ENCODE peak calls at places on chromosomes 11 and 22, in ten cellular contexts. One of them, this sample, is unnamed.

GRCh38 chr11:7759010-7759409 is 37.7 kb downstream of the OR5P2 start:
- DNase-seq in foreskin fibroblast: no peak
- DNase-seq in mucosa of descending colon: no peak
- DNase-seq in thoracic aorta: no peak
- DNase-seq in Panc1: no peak
- DNase-seq in NB4: peak
- DNase-seq in ovary: no peak
- DNase-seq in fibroblast of mammary gland: no peak
- DNase-seq in astrocyte: no peak
- DNase-seq in upper lobe of right lung: no peak
- DNase-seq in this sample: no peak

GRCh38 chr11:113806403-113806802 is 26.8 kb downstream of the CLDN25 start:
- DNase-seq in Panc1: no peak
- DNase-seq in thoracic aorta: no peak
- DNase-seq in ovary: no peak
- DNase-seq in NB4: peak
- DNase-seq in foreskin fibroblast: no peak
- DNase-seq in mucosa of descending colon: no peak
- DNase-seq in fibroblast of mammary gland: peak
- DNase-seq in astrocyte: no peak
- DNase-seq in upper lobe of right lung: no peak
- DNase-seq in this sample: no peak

GRCh38 chr11:34342008-34342533 is 15.7 kb downstream of the ABTB2 start:
- DNase-seq in mucosa of descending colon: peak
- DNase-seq in foreskin fibroblast: no peak
- DNase-seq in NB4: no peak
- DNase-seq in thoracic aorta: no peak
- DNase-seq in Panc1: no peak
- DNase-seq in upper lobe of right lung: no peak
- DNase-seq in astrocyte: peak
- DNase-seq in ovary: peak
- DNase-seq in fibroblast of mammary gland: peak
- DNase-seq in this sample: no peak

GRCh38 chr11:32092581-32093170 is 1.8 kb downstream of the RCN1 start:
- DNase-seq in Panc1: no peak
- DNase-seq in NB4: no peak
- DNase-seq in upper lobe of right lung: no peak
- DNase-seq in fibroblast of mammary gland: no peak
- DNase-seq in foreskin fibroblast: no peak
- DNase-seq in thoracic aorta: no peak
- DNase-seq in astrocyte: no peak
- DNase-seq in ovary: no peak
- DNase-seq in mucosa of descending colon: no peak
- DNase-seq in this sample: no peak

GRCh38 chr22:37045958-37046357 is 5.6 kb upstream of the KCTD17 start:
- DNase-seq in thoracic aorta: no peak
- DNase-seq in NB4: peak
- DNase-seq in Panc1: no peak
- DNase-seq in upper lobe of right lung: no peak
- DNase-seq in astrocyte: peak
- DNase-seq in mucosa of descending colon: no peak
- DNase-seq in fibroblast of mammary gland: peak
- DNase-seq in ovary: no peak
- DNase-seq in foreskin fibroblast: peak
- DNase-seq in this sample: no peak

GRCh38 chr11:34633990-34634725 is 13.3 kb downstream of the EHF start:
- DNase-seq in thoracic aorta: no peak
- DNase-seq in foreskin fibroblast: no peak
- DNase-seq in fibroblast of mammary gland: peak
- DNase-seq in mucosa of descending colon: no peak
- DNase-seq in NB4: peak
- DNase-seq in astrocyte: no peak
- DNase-seq in upper lobe of right lung: no peak
- DNase-seq in ovary: no peak
- DNase-seq in Panc1: no peak
- DNase-seq in this sample: peak

GRCh38 chr22:47739616-47740015 is 977.2 kb downstream of the TBC1D22A start:
- DNase-seq in astrocyte: no peak
- DNase-seq in foreskin fibroblast: no peak
- DNase-seq in ovary: no peak
- DNase-seq in Panc1: no peak
- DNase-seq in NB4: no peak
- DNase-seq in fibroblast of mammary gland: no peak
- DNase-seq in thoracic aorta: no peak
- DNase-seq in mucosa of descending colon: no peak
- DNase-seq in upper lobe of right lung: no peak
- DNase-seq in this sample: no peak

GRCh38 chr22:46446799-46447198 is 90.6 kb downstream of the CELSR1 start:
- DNase-seq in astrocyte: no peak
- DNase-seq in upper lobe of right lung: no peak
- DNase-seq in NB4: peak
- DNase-seq in fibroblast of mammary gland: peak
- DNase-seq in foreskin fibroblast: no peak
- DNase-seq in mucosa of descending colon: no peak
- DNase-seq in ovary: no peak
- DNase-seq in Panc1: no peak
- DNase-seq in thoracic aorta: no peak
- DNase-seq in this sample: no peak

GRCh38 chr11:35723493-35724284 is 61.1 kb downstream of the TRIM44 start:
- DNase-seq in upper lobe of right lung: no peak
- DNase-seq in NB4: no peak
- DNase-seq in Panc1: no peak
- DNase-seq in astrocyte: peak
- DNase-seq in thoracic aorta: no peak
- DNase-seq in fibroblast of mammary gland: peak
- DNase-seq in mucosa of descending colon: no peak
- DNase-seq in ovary: no peak
- DNase-seq in foreskin fibroblast: no peak
- DNase-seq in this sample: no peak

GRCh38 chr11:22432331-22433065 is 94.3 kb downstream of the SLC17A6 start:
- DNase-seq in ovary: peak
- DNase-seq in astrocyte: peak
- DNase-seq in mucosa of descending colon: no peak
- DNase-seq in thoracic aorta: no peak
- DNase-seq in foreskin fibroblast: no peak
- DNase-seq in NB4: no peak
- DNase-seq in upper lobe of right lung: no peak
- DNase-seq in Panc1: no peak
- DNase-seq in fibroblast of mammary gland: peak
- DNase-seq in this sample: no peak

GRCh38 chr22:26479043-26479791 is 4.4 kb downstream of the HPS4 start:
- DNase-seq in ovary: no peak
- DNase-seq in Panc1: no peak
- DNase-seq in thoracic aorta: no peak
- DNase-seq in fibroblast of mammary gland: no peak
- DNase-seq in upper lobe of right lung: no peak
- DNase-seq in mucosa of descending colon: no peak
- DNase-seq in astrocyte: no peak
- DNase-seq in foreskin fibroblast: no peak
- DNase-seq in NB4: peak
- DNase-seq in this sample: no peak
- TF ChIP-seq CTCF in ovary: no peak
- TF ChIP-seq CTCF in Panc1: no peak
- TF ChIP-seq CTCF in thoracic aorta: no peak
- TF ChIP-seq CTCF in fibroblast of mammary gland: no peak
- TF ChIP-seq CTCF in upper lobe of right lung: no peak
- TF ChIP-seq CTCF in mucosa of descending colon: no peak
- TF ChIP-seq CTCF in astrocyte: no peak
- TF ChIP-seq CTCF in foreskin fibroblast: no peak
- TF ChIP-seq CTCF in NB4: no peak
- TF ChIP-seq CTCF in this sample: no peak

GRCh38 chr22:30607939-30608338 is 965 bp downstream of the TCN2 start:
- DNase-seq in foreskin fibroblast: no peak
- DNase-seq in ovary: no peak
- DNase-seq in astrocyte: no peak
- DNase-seq in Panc1: no peak
- DNase-seq in NB4: peak
- DNase-seq in mucosa of descending colon: no peak
- DNase-seq in upper lobe of right lung: no peak
- DNase-seq in fibroblast of mammary gland: no peak
- DNase-seq in thoracic aorta: no peak
- DNase-seq in this sample: no peak
- H3K4me3 ChIP-seq in foreskin fibroblast: no peak
- H3K4me3 ChIP-seq in ovary: no peak
- H3K4me3 ChIP-seq in astrocyte: no peak
- H3K4me3 ChIP-seq in Panc1: no peak
- H3K4me3 ChIP-seq in NB4: no peak
- H3K4me3 ChIP-seq in mucosa of descending colon: no peak
- H3K4me3 ChIP-seq in upper lobe of right lung: peak
- H3K4me3 ChIP-seq in fibroblast of mammary gland: no peak
- H3K4me3 ChIP-seq in thoracic aorta: peak
- H3K4me3 ChIP-seq in this sample: no peak

GRCh38 chr11:65885808-65886536 is 2.3 kb downstream of the FIBP start:
- DNase-seq in thoracic aorta: no peak
- DNase-seq in upper lobe of right lung: peak
- DNase-seq in mucosa of descending colon: peak
- DNase-seq in astrocyte: no peak
- DNase-seq in Panc1: no peak
- DNase-seq in foreskin fibroblast: no peak
- DNase-seq in fibroblast of mammary gland: no peak
- DNase-seq in ovary: no peak
- DNase-seq in NB4: no peak
- DNase-seq in this sample: no peak

GRCh38 chr11:65885231-65885630 is 3.0 kb downstream of the FIBP start:
- DNase-seq in foreskin fibroblast: no peak
- DNase-seq in upper lobe of right lung: peak
- DNase-seq in NB4: no peak
- DNase-seq in ovary: no peak
- DNase-seq in mucosa of descending colon: peak
- DNase-seq in astrocyte: no peak
- DNase-seq in fibroblast of mammary gland: no peak
- DNase-seq in thoracic aorta: no peak
- DNase-seq in Panc1: no peak
- DNase-seq in this sample: no peak

GRCh38 chr11:65887026-65887722 is 1.1 kb downstream of the FIBP start:
- DNase-seq in fibroblast of mammary gland: no peak
- DNase-seq in thoracic aorta: no peak
- DNase-seq in astrocyte: no peak
- DNase-seq in upper lobe of right lung: peak
- DNase-seq in ovary: peak
- DNase-seq in Panc1: no peak
- DNase-seq in foreskin fibroblast: no peak
- DNase-seq in mucosa of descending colon: peak
- DNase-seq in NB4: no peak
- DNase-seq in this sample: no peak

GRCh38 chr11:65888163-65888814 is at the start of gene FIBP:
- DNase-seq in fibroblast of mammary gland: peak
- DNase-seq in upper lobe of right lung: peak
- DNase-seq in astrocyte: peak
- DNase-seq in NB4: peak
- DNase-seq in mucosa of descending colon: peak
- DNase-seq in foreskin fibroblast: peak
- DNase-seq in Panc1: no peak
- DNase-seq in ovary: peak
- DNase-seq in thoracic aorta: peak
- DNase-seq in this sample: peak

GRCh38 chr11:65887723-65888162 is 528 bp downstream of the FIBP start:
- DNase-seq in astrocyte: no peak
- DNase-seq in mucosa of descending colon: no peak
- DNase-seq in ovary: no peak
- DNase-seq in upper lobe of right lung: no peak
- DNase-seq in Panc1: no peak
- DNase-seq in foreskin fibroblast: peak
- DNase-seq in fibroblast of mammary gland: peak
- DNase-seq in NB4: no peak
- DNase-seq in thoracic aorta: no peak
- DNase-seq in this sample: no peak
- TF ChIP-seq CTCF in astrocyte: no peak
- TF ChIP-seq CTCF in mucosa of descending colon: no peak
- TF ChIP-seq CTCF in ovary: no peak
- TF ChIP-seq CTCF in upper lobe of right lung: no peak
- TF ChIP-seq CTCF in Panc1: no peak
- TF ChIP-seq CTCF in foreskin fibroblast: no peak
- TF ChIP-seq CTCF in fibroblast of mammary gland: no peak
- TF ChIP-seq CTCF in NB4: no peak
- TF ChIP-seq CTCF in thoracic aorta: no peak
- TF ChIP-seq CTCF in this sample: no peak

GRCh38 chr11:27697679-27698275 is 2.5 kb downstream of the BDNF start:
- DNase-seq in thoracic aorta: no peak
- DNase-seq in Panc1: no peak
- DNase-seq in upper lobe of right lung: no peak
- DNase-seq in astrocyte: peak
- DNase-seq in ovary: no peak
- DNase-seq in mucosa of descending colon: no peak
- DNase-seq in foreskin fibroblast: no peak
- DNase-seq in fibroblast of mammary gland: no peak
- DNase-seq in NB4: no peak
- DNase-seq in this sample: no peak

GRCh38 chr11:27696961-27697360 is 3.3 kb downstream of the BDNF start:
- DNase-seq in fibroblast of mammary gland: no peak
- DNase-seq in foreskin fibroblast: no peak
- DNase-seq in ovary: no peak
- DNase-seq in thoracic aorta: no peak
- DNase-seq in NB4: no peak
- DNase-seq in astrocyte: peak
- DNase-seq in upper lobe of right lung: no peak
- DNase-seq in Panc1: no peak
- DNase-seq in mucosa of descending colon: no peak
- DNase-seq in this sample: no peak

GRCh38 chr11:27694992-27695391 is 5.3 kb downstream of the BDNF start:
- DNase-seq in foreskin fibroblast: no peak
- DNase-seq in Panc1: no peak
- DNase-seq in mucosa of descending colon: no peak
- DNase-seq in fibroblast of mammary gland: peak
- DNase-seq in upper lobe of right lung: no peak
- DNase-seq in ovary: no peak
- DNase-seq in thoracic aorta: no peak
- DNase-seq in astrocyte: peak
- DNase-seq in NB4: peak
- DNase-seq in this sample: no peak

GRCh38 chr11:27693398-27693797 is 6.9 kb downstream of the BDNF start:
- DNase-seq in thoracic aorta: no peak
- DNase-seq in Panc1: no peak
- DNase-seq in NB4: no peak
- DNase-seq in upper lobe of right lung: no peak
- DNase-seq in foreskin fibroblast: no peak
- DNase-seq in ovary: no peak
- DNase-seq in astrocyte: peak
- DNase-seq in mucosa of descending colon: no peak
- DNase-seq in fibroblast of mammary gland: no peak
- DNase-seq in this sample: no peak

DNA sequence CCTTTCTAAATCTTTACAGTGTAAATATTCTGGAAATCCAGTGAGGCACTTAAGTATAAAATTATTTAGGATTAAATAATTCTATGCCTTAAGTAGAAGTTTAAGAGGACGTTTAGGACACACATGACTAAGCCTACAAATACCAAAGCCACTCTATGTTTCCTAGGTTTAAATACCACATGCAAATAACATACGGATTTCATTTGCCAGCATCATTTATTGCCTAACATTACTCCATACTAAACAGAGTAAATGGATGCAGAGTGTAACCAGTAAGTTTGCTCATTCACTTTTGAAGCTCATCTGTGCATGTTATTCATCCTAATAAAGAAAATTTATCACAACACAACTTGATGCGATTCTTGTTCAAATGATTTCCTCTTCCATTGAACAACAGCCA is 4.1 kb downstream of the BDNF start:
- DNase-seq in fibroblast of mammary gland: no peak
- DNase-seq in NB4: no peak
- DNase-seq in mucosa of descending colon: no peak
- DNase-seq in foreskin fibroblast: no peak
- DNase-seq in astrocyte: no peak
- DNase-seq in upper lobe of right lung: no peak
- DNase-seq in thoracic aorta: no peak
- DNase-seq in Panc1: no peak
- DNase-seq in ovary: no peak
- DNase-seq in this sample: no peak
- H3K4me3 ChIP-seq in fibroblast of mammary gland: no peak
- H3K4me3 ChIP-seq in NB4: no peak
- H3K4me3 ChIP-seq in mucosa of descending colon: no peak
- H3K4me3 ChIP-seq in foreskin fibroblast: peak
- H3K4me3 ChIP-seq in astrocyte: peak
- H3K4me3 ChIP-seq in upper lobe of right lung: no peak
- H3K4me3 ChIP-seq in thoracic aorta: no peak
- H3K4me3 ChIP-seq in Panc1: no peak
- H3K4me3 ChIP-seq in ovary: no peak
- H3K4me3 ChIP-seq in this sample: no peak

This sample was measured in AG09309.